ENCODE peak calls at places on chromosome 9, in six cellular contexts. One of them, this sample, is unnamed. For H3K4me1, the result is how much of the 10 kb centered on the place peaks cover.

GRCh38 chr9:116175616-116176015 is 22.0 kb downstream of the PAPPA start:
- DNase-seq in effector memory CD4-positive, alpha-beta T cell: no peak
- DNase-seq in suprapubic skin: no peak
- DNase-seq in body of pancreas: no peak
- DNase-seq in mammary epithelial cell: no peak
- DNase-seq in SJSA1: peak
- DNase-seq in this sample: no peak

GRCh38 chr9:126893079-126893478 is 21.5 kb upstream of the RALGPS1 start:
- DNase-seq in effector memory CD4-positive, alpha-beta T cell: no peak
- DNase-seq in suprapubic skin: no peak
- DNase-seq in body of pancreas: no peak
- DNase-seq in mammary epithelial cell: no peak
- DNase-seq in SJSA1: no peak
- DNase-seq in this sample: no peak

GRCh38 chr9:135611142-135611874 is 28.0 kb downstream of the GLT6D1 start:
- DNase-seq in effector memory CD4-positive, alpha-beta T cell: no peak
- DNase-seq in suprapubic skin: peak
- DNase-seq in body of pancreas: no peak
- DNase-seq in mammary epithelial cell: no peak
- DNase-seq in SJSA1: no peak
- DNase-seq in this sample: no peak

GRCh38 chr9:19498015-19498414 is 89.2 kb downstream of the ACER2 start:
- DNase-seq in effector memory CD4-positive, alpha-beta T cell: no peak
- DNase-seq in suprapubic skin: no peak
- DNase-seq in body of pancreas: no peak
- DNase-seq in mammary epithelial cell: peak
- DNase-seq in SJSA1: no peak
- DNase-seq in this sample: peak

GRCh38 chr9:106916491-106917235 is 53.7 kb downstream of the ZNF462 start:
- DNase-seq in effector memory CD4-positive, alpha-beta T cell: no peak
- DNase-seq in suprapubic skin: no peak
- DNase-seq in body of pancreas: peak
- DNase-seq in mammary epithelial cell: peak
- DNase-seq in SJSA1: peak
- DNase-seq in this sample: peak

GRCh38 chr9:17587113-17587512 is 8.2 kb downstream of the SH3GL2 start:
- DNase-seq in effector memory CD4-positive, alpha-beta T cell: no peak
- DNase-seq in suprapubic skin: no peak
- DNase-seq in body of pancreas: no peak
- DNase-seq in mammary epithelial cell: no peak
- DNase-seq in SJSA1: no peak
- DNase-seq in this sample: no peak

GRCh38 chr9:81492710-81493447 is 196.5 kb downstream of the TLE1 start:
- DNase-seq in effector memory CD4-positive, alpha-beta T cell: no peak
- DNase-seq in suprapubic skin: no peak
- DNase-seq in body of pancreas: no peak
- DNase-seq in mammary epithelial cell: peak
- DNase-seq in SJSA1: peak
- DNase-seq in this sample: peak

GRCh38 chr9:134462304-134462703 is 136.0 kb downstream of the RXRA start:
- DNase-seq in effector memory CD4-positive, alpha-beta T cell: no peak
- DNase-seq in suprapubic skin: no peak
- DNase-seq in body of pancreas: no peak
- DNase-seq in mammary epithelial cell: no peak
- DNase-seq in SJSA1: no peak
- DNase-seq in this sample: no peak

GRCh38 chr9:36895744-36896260 is 138.3 kb downstream of the PAX5 start:
- DNase-seq in effector memory CD4-positive, alpha-beta T cell: no peak
- DNase-seq in suprapubic skin: peak
- DNase-seq in body of pancreas: peak
- DNase-seq in mammary epithelial cell: no peak
- DNase-seq in SJSA1: no peak
- DNase-seq in this sample: no peak

GRCh38 chr9:133404440-133405002 is 13.3 kb downstream of the REXO4 start:
- DNase-seq in effector memory CD4-positive, alpha-beta T cell: no peak
- DNase-seq in suprapubic skin: no peak
- DNase-seq in body of pancreas: no peak
- DNase-seq in mammary epithelial cell: no peak
- DNase-seq in SJSA1: no peak
- DNase-seq in this sample: no peak

GRCh38 chr9:12777149-12778010 is 2.6 kb downstream of the LURAP1L start:
- DNase-seq in effector memory CD4-positive, alpha-beta T cell: no peak
- DNase-seq in suprapubic skin: no peak
- DNase-seq in body of pancreas: no peak
- DNase-seq in mammary epithelial cell: no peak
- DNase-seq in SJSA1: no peak
- DNase-seq in this sample: no peak

GRCh38 chr9:81150016-81150625 is 539.2 kb downstream of the TLE1 start:
- DNase-seq in effector memory CD4-positive, alpha-beta T cell: no peak
- DNase-seq in suprapubic skin: no peak
- DNase-seq in body of pancreas: no peak
- DNase-seq in mammary epithelial cell: no peak
- DNase-seq in SJSA1: no peak
- DNase-seq in this sample: no peak

GRCh38 chr9:211036-211435 is 3.6 kb upstream of the DOCK8 start:
- DNase-seq in effector memory CD4-positive, alpha-beta T cell: no peak
- DNase-seq in suprapubic skin: no peak
- DNase-seq in body of pancreas: no peak
- DNase-seq in mammary epithelial cell: no peak
- DNase-seq in SJSA1: no peak
- DNase-seq in this sample: no peak

GRCh38 chr9:133716564-133717112 is 21.5 kb downstream of the SARDH start:
- DNase-seq in effector memory CD4-positive, alpha-beta T cell: no peak
- DNase-seq in suprapubic skin: no peak
- DNase-seq in body of pancreas: peak
- DNase-seq in mammary epithelial cell: no peak
- DNase-seq in SJSA1: no peak
- DNase-seq in this sample: no peak

DNA sequence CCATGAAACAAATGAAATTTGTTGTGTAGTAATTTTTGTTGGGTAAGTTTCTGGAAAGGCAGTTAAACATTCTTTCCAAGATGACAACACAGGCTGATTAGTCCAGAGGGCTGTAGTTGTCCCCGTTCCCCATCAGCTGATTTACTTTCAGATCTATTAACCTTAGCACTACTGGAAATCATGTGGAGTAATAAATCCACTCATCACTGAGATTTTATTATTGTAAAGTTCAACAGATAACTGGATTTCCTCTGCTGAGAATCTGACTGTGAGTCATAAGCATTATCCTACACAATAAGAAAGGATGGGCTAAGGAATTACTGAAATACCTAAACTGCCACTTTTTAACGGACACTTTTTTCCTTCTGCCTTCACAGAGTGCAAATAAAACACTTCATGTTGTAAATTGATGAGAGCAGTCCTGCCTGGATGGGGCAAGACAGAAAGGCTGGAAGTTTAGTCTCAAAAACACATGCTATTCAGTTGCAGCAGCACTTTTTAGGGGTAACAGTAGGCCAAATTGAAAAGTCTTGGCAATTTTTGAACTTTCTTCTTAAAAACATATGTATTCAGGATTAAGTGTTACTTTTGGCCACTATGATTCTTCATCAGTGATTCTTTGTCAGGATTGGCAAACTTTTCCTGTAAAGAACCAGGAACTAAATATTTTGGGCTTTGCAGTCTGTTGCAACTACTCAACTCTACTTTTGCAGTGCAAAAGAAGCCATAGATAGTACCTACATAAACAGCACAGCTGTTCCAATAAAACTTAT is 7.1 kb downstream of the STOM start:
- DNase-seq in effector memory CD4-positive, alpha-beta T cell: no peak
- DNase-seq in suprapubic skin: no peak
- DNase-seq in body of pancreas: no peak
- DNase-seq in mammary epithelial cell: peak
- DNase-seq in SJSA1: peak
- DNase-seq in this sample: peak
- H3K4me1 ChIP-seq in effector memory CD4-positive, alpha-beta T cell: under half
- H3K4me1 ChIP-seq in suprapubic skin: half or more
- H3K4me1 ChIP-seq in body of pancreas: under half
- H3K4me1 ChIP-seq in mammary epithelial cell: under half
- H3K4me1 ChIP-seq in SJSA1: half or more
- H3K4me1 ChIP-seq in this sample: under half

GRCh38 chr9:27387722-27388121 is 90.8 kb upstream of the EQTN start:
- DNase-seq in effector memory CD4-positive, alpha-beta T cell: no peak
- DNase-seq in suprapubic skin: no peak
- DNase-seq in body of pancreas: no peak
- DNase-seq in mammary epithelial cell: no peak
- DNase-seq in SJSA1: no peak
- DNase-seq in this sample: no peak
- H3K27ac ChIP-seq in effector memory CD4-positive, alpha-beta T cell: no peak
- H3K27ac ChIP-seq in suprapubic skin: no peak
- H3K27ac ChIP-seq in body of pancreas: peak
- H3K27ac ChIP-seq in mammary epithelial cell: no peak
- H3K27ac ChIP-seq in SJSA1: no peak
- H3K27ac ChIP-seq in this sample: no peak

GRCh38 chr9:92954078-92954861 is 6.9 kb downstream of the FGD3 start:
- DNase-seq in effector memory CD4-positive, alpha-beta T cell: peak
- DNase-seq in suprapubic skin: peak
- DNase-seq in body of pancreas: no peak
- DNase-seq in mammary epithelial cell: peak
- DNase-seq in SJSA1: peak
- DNase-seq in this sample: no peak
- H3K4me3 ChIP-seq in effector memory CD4-positive, alpha-beta T cell: peak
- H3K4me3 ChIP-seq in suprapubic skin: no peak
- H3K4me3 ChIP-seq in body of pancreas: no peak
- H3K4me3 ChIP-seq in mammary epithelial cell: no peak
- H3K4me3 ChIP-seq in SJSA1: no peak
- H3K4me3 ChIP-seq in this sample: no peak

GRCh38 chr9:109108318-109108717 is 11.4 kb downstream of the TMEM245 start:
- DNase-seq in effector memory CD4-positive, alpha-beta T cell: no peak
- DNase-seq in suprapubic skin: no peak
- DNase-seq in body of pancreas: no peak
- DNase-seq in mammary epithelial cell: peak
- DNase-seq in SJSA1: peak
- DNase-seq in this sample: peak
- H3K4me1 ChIP-seq in effector memory CD4-positive, alpha-beta T cell: under half
- H3K4me1 ChIP-seq in suprapubic skin: under half
- H3K4me1 ChIP-seq in body of pancreas: half or more
- H3K4me1 ChIP-seq in mammary epithelial cell: under half
- H3K4me1 ChIP-seq in SJSA1: under half
- H3K4me1 ChIP-seq in this sample: half or more

DNA sequence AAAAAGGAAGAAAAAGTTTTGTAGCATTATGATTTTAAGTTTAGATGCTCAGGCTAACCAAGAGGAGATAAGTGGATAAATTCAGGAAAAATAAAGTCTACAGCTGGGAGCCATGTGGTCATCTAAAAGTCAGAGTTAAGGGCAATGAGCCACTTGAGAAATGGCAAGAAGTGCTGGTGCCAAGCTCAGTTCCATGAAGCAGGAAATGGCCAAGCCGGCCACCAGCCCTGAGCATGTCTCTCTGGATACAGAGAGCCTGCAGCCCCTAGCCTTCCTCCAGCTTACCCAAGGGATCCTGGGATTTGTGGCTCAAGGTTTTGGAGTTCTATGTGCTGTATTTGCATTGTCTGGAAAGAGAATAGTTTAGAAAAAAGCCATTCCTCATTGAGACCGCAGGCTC is 12.2 kb upstream of the S1PR3 start:
- DNase-seq in effector memory CD4-positive, alpha-beta T cell: no peak
- DNase-seq in suprapubic skin: no peak
- DNase-seq in body of pancreas: no peak
- DNase-seq in mammary epithelial cell: no peak
- DNase-seq in SJSA1: no peak
- DNase-seq in this sample: no peak
- H3K27ac ChIP-seq in effector memory CD4-positive, alpha-beta T cell: no peak
- H3K27ac ChIP-seq in suprapubic skin: no peak
- H3K27ac ChIP-seq in body of pancreas: no peak
- H3K27ac ChIP-seq in mammary epithelial cell: no peak
- H3K27ac ChIP-seq in SJSA1: no peak
- H3K27ac ChIP-seq in this sample: no peak

GRCh38 chr9:33081128-33081851 is 4.8 kb upstream of the SMU1 start:
- DNase-seq in effector memory CD4-positive, alpha-beta T cell: peak
- DNase-seq in suprapubic skin: no peak
- DNase-seq in body of pancreas: peak
- DNase-seq in mammary epithelial cell: peak
- DNase-seq in SJSA1: peak
- DNase-seq in this sample: peak
- H3K4me3 ChIP-seq in effector memory CD4-positive, alpha-beta T cell: no peak
- H3K4me3 ChIP-seq in suprapubic skin: peak
- H3K4me3 ChIP-seq in body of pancreas: no peak
- H3K4me3 ChIP-seq in mammary epithelial cell: peak
- H3K4me3 ChIP-seq in SJSA1: no peak
- H3K4me3 ChIP-seq in this sample: no peak

GRCh38 chr9:98099898-98100297 is 19.1 kb downstream of the TRIM14 start:
- DNase-seq in effector memory CD4-positive, alpha-beta T cell: no peak
- DNase-seq in suprapubic skin: peak
- DNase-seq in body of pancreas: no peak
- DNase-seq in mammary epithelial cell: peak
- DNase-seq in SJSA1: no peak
- DNase-seq in this sample: no peak
- H3K4me1 ChIP-seq in effector memory CD4-positive, alpha-beta T cell: half or more
- H3K4me1 ChIP-seq in suprapubic skin: under half
- H3K4me1 ChIP-seq in body of pancreas: under half
- H3K4me1 ChIP-seq in mammary epithelial cell: under half
- H3K4me1 ChIP-seq in SJSA1: under half
- H3K4me1 ChIP-seq in this sample: under half